ENCODE peak calls at places on chromosomes 1 and 21, in four cellular contexts. One of them, this sample, is unnamed.

GRCh38 chr1:151968058-151968457 is 25.6 kb downstream of the S100A10 start:
- DNase-seq in osteoblast: peak; percentile 76
- DNase-seq in NAMALWA: peak; percentile 85
- DNase-seq in osteocyte: no peak
- DNase-seq in this sample: no peak

GRCh38 chr21:43787180-43787533 is 2.2 kb upstream of the RRP1 start:
- DNase-seq in osteoblast: no peak
- DNase-seq in NAMALWA: no peak
- DNase-seq in osteocyte: no peak
- DNase-seq in this sample: no peak

GRCh38 chr1:93608188-93609109 is 73.2 kb downstream of the BCAR3 start:
- DNase-seq in osteoblast: no peak
- DNase-seq in NAMALWA: no peak
- DNase-seq in osteocyte: no peak
- DNase-seq in this sample: no peak

GRCh38 chr1:160672789-160673695 is 26.2 kb upstream of the SLAMF1 start:
- DNase-seq in osteoblast: no peak
- DNase-seq in NAMALWA: peak; percentile 38
- DNase-seq in osteocyte: no peak
- DNase-seq in this sample: no peak

GRCh38 chr1:180210008-180210555 is 20.0 kb upstream of the LHX4 start:
- DNase-seq in osteoblast: peak; percentile 80
- DNase-seq in NAMALWA: no peak
- DNase-seq in osteocyte: no peak
- DNase-seq in this sample: no peak

GRCh38 chr1:192418886-192419285 is 102.1 kb downstream of the RGS21 start:
- DNase-seq in osteoblast: no peak
- DNase-seq in NAMALWA: no peak
- DNase-seq in osteocyte: no peak
- DNase-seq in this sample: no peak

GRCh38 chr1:108897865-108898720 is 21.3 kb downstream of the GPSM2 start:
- DNase-seq in osteoblast: no peak
- DNase-seq in NAMALWA: peak; percentile 79
- DNase-seq in osteocyte: no peak
- DNase-seq in this sample: no peak

GRCh38 chr1:223760833-223761232 is 48.5 kb downstream of the CAPN2 start:
- DNase-seq in osteoblast: no peak
- DNase-seq in NAMALWA: no peak
- DNase-seq in osteocyte: no peak
- DNase-seq in this sample: no peak

GRCh38 chr21:44865561-44866280 is 7.8 kb downstream of the PTTG1IP start:
- DNase-seq in osteoblast: peak; percentile 86
- DNase-seq in NAMALWA: no peak
- DNase-seq in osteocyte: no peak
- DNase-seq in this sample: no peak

GRCh38 chr1:234733427-234733826 is 123.4 kb upstream of the IRF2BP2 start:
- DNase-seq in osteoblast: no peak
- DNase-seq in NAMALWA: no peak
- DNase-seq in osteocyte: no peak
- DNase-seq in this sample: no peak

GRCh38 chr1:167374014-167374413 is 144.3 kb downstream of the CD247 start:
- DNase-seq in osteoblast: no peak
- DNase-seq in NAMALWA: no peak
- DNase-seq in osteocyte: no peak
- DNase-seq in this sample: no peak

GRCh38 chr1:63640633-63641567 is 47.7 kb downstream of the PGM1 start:
- DNase-seq in osteoblast: no peak
- DNase-seq in NAMALWA: no peak
- DNase-seq in osteocyte: no peak
- DNase-seq in this sample: no peak

GRCh38 chr1:8858112-8858668 is 20.3 kb downstream of the ENO1 start:
- DNase-seq in osteoblast: peak; percentile 89
- DNase-seq in NAMALWA: no peak
- DNase-seq in osteocyte: no peak
- DNase-seq in this sample: peak; percentile 83

GRCh38 chr1:109985251-109986053 is 887 bp downstream of the AHCYL1 start:
- DNase-seq in osteoblast: peak; percentile 64
- DNase-seq in NAMALWA: no peak
- DNase-seq in osteocyte: no peak
- DNase-seq in this sample: no peak

GRCh38 chr1:218341325-218341724 is 3.8 kb upstream of the TGFB2 start:
- DNase-seq in osteoblast: no peak
- DNase-seq in NAMALWA: no peak
- DNase-seq in osteocyte: no peak
- DNase-seq in this sample: no peak

GRCh38 chr21:26887241-26887640 is 42.0 kb upstream of the ADAMTS1 start:
- DNase-seq in osteoblast: no peak
- DNase-seq in NAMALWA: no peak
- DNase-seq in osteocyte: no peak
- DNase-seq in this sample: no peak

GRCh38 chr1:51517361-51518032 is 1.6 kb downstream of the EPS15 start:
- DNase-seq in osteoblast: peak; percentile 80
- DNase-seq in NAMALWA: peak; percentile 68
- DNase-seq in osteocyte: no peak
- DNase-seq in this sample: no peak

GRCh38 chr1:185314416-185314815 is 2.6 kb downstream of the IVNS1ABP start:
- DNase-seq in osteoblast: no peak
- DNase-seq in NAMALWA: no peak
- DNase-seq in osteocyte: no peak
- DNase-seq in this sample: no peak

GRCh38 chr1:240797050-240797449 is 185.1 kb upstream of the GREM2 start:
- DNase-seq in osteoblast: no peak
- DNase-seq in NAMALWA: no peak
- DNase-seq in osteocyte: no peak
- DNase-seq in this sample: no peak

GRCh38 chr1:156095906-156096508 is 13.7 kb upstream of the MEX3A start:
- DNase-seq in osteoblast: peak; percentile 48
- DNase-seq in NAMALWA: no peak
- DNase-seq in osteocyte: no peak
- DNase-seq in this sample: no peak

GRCh38 chr1:228870041-228870713 is 134.9 kb downstream of the RHOU start:
- DNase-seq in osteoblast: no peak
- DNase-seq in NAMALWA: no peak
- DNase-seq in osteocyte: peak; percentile 63
- DNase-seq in this sample: no peak